ENCODE peak calls at places on chromosomes 1 and 21, in seven cellular contexts. X, C, G, N, K, H and S are unnamed samples.

GRCh38 chr1:81155131-81155530 is 645.6 kb upstream of the ADGRL2 start:
- DNase-seq in X (no peak), H (no peak), C (peak), G (no peak), N (no peak), K (no peak), S (no peak)

GRCh38 chr1:17667641-17668040 is 87.5 kb upstream of the ACTL8 start:
- DNase-seq in H (no peak), X (no peak), K (no peak), N (no peak), G (no peak), C (no peak), S (no peak)

GRCh38 chr21:40687625-40688024 is 159.3 kb downstream of the DSCAM start:
- DNase-seq in K (no peak), G (no peak), X (no peak), N (no peak), H (no peak), C (no peak), S (no peak)

GRCh38 chr1:113981962-113982931 is 3.0 kb downstream of the OLFML3 start:
- DNase-seq in G (no peak), K (no peak), C (peak), N (no peak), X (no peak), H (peak), S (peak)

GRCh38 chr1:185843297-185843869 is 109.2 kb downstream of the HMCN1 start:
- DNase-seq in K (no peak), G (no peak), H (no peak), N (no peak), X (no peak), C (peak), S (no peak)

GRCh38 chr1:104733866-104734265 is 984.2 kb downstream of the AMY1C start:
- DNase-seq in G (no peak), N (no peak), K (no peak), C (no peak), H (no peak), X (no peak), S (no peak)

GRCh38 chr1:22024485-22025367 is 23.3 kb downstream of the CELA3A start:
- DNase-seq in N (no peak), K (peak), G (peak), X (peak), C (peak), H (peak), S (peak)

GRCh38 chr1:53899206-53899628 is 5.2 kb downstream of the DIO1 start:
- DNase-seq in C (peak), H (peak), G (no peak), X (no peak), N (no peak), K (no peak), S (peak)

GRCh38 chr1:184118051-184118450 is 66.5 kb downstream of the TSEN15 start:
- DNase-seq in N (peak), H (peak), X (no peak), G (no peak), C (peak), K (no peak), S (peak)

GRCh38 chr21:33268392-33268735 is 2.2 kb downstream of the IL10RB start:
- DNase-seq in C (no peak), N (no peak), G (no peak), H (no peak), K (no peak), X (peak), S (no peak)

GRCh38 chr1:52182874-52183400 is 41.0 kb downstream of the ZFYVE9 start:
- DNase-seq in N (no peak), H (no peak), K (no peak), C (no peak), G (no peak), X (no peak), S (peak)

GRCh38 chr1:234554478-234555311 is 55.3 kb downstream of the IRF2BP2 start:
- DNase-seq in X (no peak), G (no peak), K (no peak), H (peak), C (no peak), N (no peak), S (no peak)

GRCh38 chr21:42555756-42556438 is 42.2 kb downstream of the SLC37A1 start:
- DNase-seq in G (no peak), X (peak), K (no peak), H (no peak), N (no peak), C (no peak), S (no peak)

GRCh38 chr1:9659328-9659727 is 7.8 kb downstream of the PIK3CD start:
- DNase-seq in C (peak), X (no peak), G (no peak), N (peak), H (peak), K (no peak), S (peak)

GRCh38 chr1:234981758-234982157 is 146.9 kb downstream of the TOMM20 start:
- DNase-seq in N (no peak), C (no peak), X (no peak), H (no peak), K (no peak), G (no peak), S (no peak)

GRCh38 chr1:2635271-2636010 is 2.6 kb upstream of the MMEL1 start:
- DNase-seq in G (no peak), C (no peak), K (no peak), N (no peak), X (no peak), H (no peak), S (peak)

GRCh38 chr21:18155508-18156193 is 89.0 kb upstream of the CHODL start:
- DNase-seq in H (peak), G (peak), C (no peak), K (no peak), N (peak), X (no peak), S (no peak)

GRCh38 chr1:8145525-8145924 is 119.4 kb upstream of the ERRFI1 start:
- DNase-seq in C (no peak), H (peak), G (no peak), X (no peak), N (no peak), K (no peak), S (no peak)

GRCh38 chr1:12372180-12372579 is 142.3 kb downstream of the VPS13D start:
- DNase-seq in H (peak), C (no peak), K (no peak), G (no peak), N (no peak), X (no peak), S (no peak)

GRCh38 chr1:114203722-114204121 is 50.1 kb upstream of the SYT6 start:
- DNase-seq in G (no peak), H (no peak), N (no peak), X (no peak), K (no peak), C (no peak), S (no peak)

GRCh38 chr1:227942716-227943261 is 4.9 kb downstream of the WNT9A start:
- DNase-seq in G (no peak), X (peak), N (no peak), C (no peak), K (no peak), H (no peak), S (peak)

GRCh38 chr1:244778356-244778755 is 57.1 kb upstream of the COX20 start:
- DNase-seq in K (no peak), N (peak), X (no peak), G (no peak), C (peak), H (peak), S (peak)

GRCh38 chr1:12290828-12291227 is 61.0 kb downstream of the VPS13D start:
- DNase-seq in N (no peak), H (no peak), K (no peak), C (no peak), X (no peak), G (no peak), S (no peak)

GRCh38 chr1:82979593-82980230 is 1019.2 kb downstream of the TTLL7 start:
- DNase-seq in H (no peak), G (no peak), N (no peak), K (peak), X (no peak), C (no peak), S (no peak)

GRCh38 chr1:230797376-230798186 is 50.4 kb downstream of the CAPN9 start:
- DNase-seq in X (no peak), K (peak), N (peak), H (peak), G (no peak), C (peak), S (peak)

GRCh38 chr1:58745666-58746065 is 38.2 kb downstream of the JUN start:
- DNase-seq in G (no peak), N (no peak), X (no peak), H (no peak), C (no peak), K (no peak), S (no peak)

GRCh38 chr1:11761988-11762406 is at the start of gene C1orf167:
- DNase-seq in H (no peak), K (no peak), N (no peak), G (peak), C (no peak), X (no peak), S (peak)

GRCh38 chr1:167501513-167502191 is 16.7 kb downstream of the CD247 start:
- DNase-seq in K (peak), N (no peak), C (no peak), H (no peak), X (no peak), G (no peak), S (no peak)

GRCh38 chr1:31568895-31569655 is 7.2 kb upstream of the TINAGL1 start:
- DNase-seq in H (no peak), C (no peak), K (no peak), G (no peak), N (no peak), X (no peak), S (peak)

GRCh38 chr21:44944596-44944995 is 4.8 kb downstream of the SLX9 start:
- DNase-seq in G (no peak), X (no peak), C (no peak), H (no peak), K (no peak), N (no peak), S (peak)

GRCh38 chr1:220092694-220093093 is 1.2 kb upstream of the IARS2 start:
- DNase-seq in N (no peak), K (no peak), C (no peak), X (no peak), G (no peak), H (no peak), S (no peak)

GRCh38 chr21:34008618-34009017 is 64.8 kb upstream of the MRPS6 start:
- DNase-seq in K (no peak), H (no peak), N (no peak), C (no peak), G (no peak), X (no peak), S (no peak)

GRCh38 chr1:2801535-2802291 is at the start of gene TTC34:
- DNase-seq in K (peak), C (no peak), G (peak), X (peak), N (no peak), H (peak), S (peak)

GRCh38 chr1:46520063-46520911 is 30.7 kb downstream of the DMBX1 start:
- DNase-seq in G (no peak), K (no peak), H (peak), C (peak), X (no peak), N (no peak), S (peak)

GRCh38 chr1:206776239-206776638 is 3.9 kb upstream of the IL10 start:
- DNase-seq in X (no peak), K (no peak), C (peak), H (no peak), N (no peak), G (no peak), S (peak)

GRCh38 chr1:183807549-183808168 is 2.7 kb downstream of the RGL1 start:
- DNase-seq in C (peak), X (peak), K (no peak), H (peak), N (peak), G (no peak), S (no peak)

GRCh38 chr1:10575616-10576015 is 100.9 kb downstream of the PEX14 start:
- DNase-seq in C (peak), G (no peak), K (no peak), X (no peak), N (peak), H (peak), S (no peak)

GRCh38 chr1:91278754-91279153 is 125.9 kb downstream of the HFM1 start:
- DNase-seq in X (no peak), K (peak), H (peak), N (no peak), C (peak), G (no peak), S (no peak)

GRCh38 chr1:162008799-162009198 is 14.9 kb downstream of the OLFML2B start:
- DNase-seq in N (no peak), G (no peak), H (no peak), C (no peak), X (no peak), K (no peak), S (peak)